ENCODE peak calls at places on chromosome 10, in seven cellular contexts. I is HL-60, L is fibroblast of lung, S is colonic mucosa, K is tibial nerve, X is cardiac muscle cell, C is left ventricle myocardium inferior. F is an unnamed sample.

GRCh38 chr10:86651021-86651471 is 3.3 kb upstream of the OPN4 start:
- DNase-seq in S (no peak), C (no peak), X (no peak), I (no peak), K (no peak), L (no peak), F (no peak)

GRCh38 chr10:283916-284356 is 148.7 kb downstream of the ZMYND11 start:
- DNase-seq in C (no peak), I (no peak), S (no peak), K (no peak), L (no peak), X (no peak), F (no peak)

GRCh38 chr10:100364735-100365391 is 17.8 kb downstream of the SCD start:
- DNase-seq in C (peak), K (peak), S (peak), L (peak), I (no peak), X (peak), F (peak)

GRCh38 chr10:4176500-4177281 is 391.7 kb upstream of the KLF6 start:
- DNase-seq in C (no peak), K (no peak), X (no peak), L (no peak), S (no peak), I (no peak), F (no peak)

GRCh38 chr10:46290101-46290884 is 3.5 kb downstream of the ANTXRL start:
- DNase-seq in X (no peak), S (no peak), L (no peak), I (no peak), K (no peak), C (no peak), F (no peak)

GRCh38 chr10:78581133-78581694 is 487.6 kb upstream of the ZMIZ1 start:
- DNase-seq in S (no peak), K (no peak), C (no peak), I (no peak), X (no peak), L (no peak), F (no peak)

GRCh38 chr10:130751106-130751840 is 560.2 kb downstream of the TCERG1L start:
- DNase-seq in L (no peak), S (no peak), C (no peak), I (no peak), K (no peak), X (no peak), F (no peak)

GRCh38 chr10:61964059-61964709 is 62.7 kb downstream of the ARID5B start:
- DNase-seq in S (no peak), K (no peak), I (no peak), X (no peak), L (no peak), C (no peak), F (no peak)

GRCh38 chr10:11095374-11095785 is 77.7 kb downstream of the CELF2 start:
- DNase-seq in C (no peak), K (no peak), X (no peak), L (no peak), S (no peak), I (no peak), F (no peak)

GRCh38 chr10:49781247-49781646 is 19.1 kb upstream of the OGDHL start:
- DNase-seq in C (no peak), K (no peak), X (peak), I (no peak), L (peak), S (no peak), F (no peak)

GRCh38 chr10:110324201-110324804 is 19.6 kb upstream of the SMNDC1 start:
- DNase-seq in X (no peak), K (no peak), C (no peak), L (no peak), I (no peak), S (no peak), F (no peak)

GRCh38 chr10:14580933-14581332 is 193.8 kb downstream of the FAM107B start:
- DNase-seq in K (no peak), C (no peak), L (no peak), X (no peak), I (no peak), S (no peak), F (no peak)

GRCh38 chr10:14581553-14581952 is 193.1 kb downstream of the FAM107B start:
- DNase-seq in S (no peak), I (no peak), C (no peak), X (no peak), K (no peak), L (no peak), F (no peak)

GRCh38 chr10:14583252-14583651 is 191.4 kb downstream of the FAM107B start:
- DNase-seq in X (no peak), L (no peak), C (no peak), S (no peak), K (no peak), I (no peak), F (no peak)

GRCh38 chr10:14578060-14578952 is 196.4 kb downstream of the FAM107B start:
- DNase-seq in I (no peak), S (no peak), X (peak), C (no peak), L (peak), K (peak), F (no peak)

GRCh38 chr10:14579405-14579804 is 195.3 kb downstream of the FAM107B start:
- DNase-seq in L (peak), S (no peak), X (peak), C (no peak), K (no peak), I (no peak), F (no peak)
- H3K27ac ChIP-seq in L (no peak), S (no peak), X (no peak), C (peak), K (no peak), I (peak), F (no peak)

DNA sequence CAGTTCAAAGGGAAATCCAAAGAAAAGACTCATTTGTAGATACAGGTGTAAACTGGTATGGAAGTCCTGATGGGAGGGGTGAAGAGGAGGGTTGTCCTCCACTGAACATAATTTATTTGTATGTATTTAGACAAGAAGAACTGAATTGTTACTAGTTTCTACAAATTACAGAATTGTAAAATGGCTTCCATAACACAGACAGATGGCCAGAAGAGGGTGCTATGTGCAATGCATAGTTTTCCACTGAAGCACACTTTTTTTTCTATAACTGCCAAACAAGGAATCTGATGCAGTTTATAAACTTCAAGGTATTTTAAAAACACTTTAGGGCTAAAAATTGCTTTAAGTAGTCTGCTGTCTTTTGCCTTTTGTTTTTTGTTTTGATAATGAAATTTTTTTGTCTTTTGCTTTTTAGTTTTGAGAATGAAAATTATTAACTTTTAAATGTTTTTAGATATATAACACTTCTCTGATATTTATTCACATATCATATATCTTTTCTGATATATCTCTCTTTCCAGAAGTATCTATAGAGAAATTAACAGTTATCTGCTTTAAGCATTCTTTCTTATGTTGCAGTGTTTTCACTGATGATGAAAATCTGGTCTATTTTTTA is 58.5 kb downstream of the PHYHIPL start:
- DNase-seq in K (peak), S (peak), X (peak), C (no peak), I (no peak), L (peak), F (no peak)
- TF ChIP-seq CTCF in K (no peak), S (peak), X (peak), C (peak), I (peak), L (peak), F (peak)

GRCh38 chr10:132421377-132422168 is 24.6 kb downstream of the PWWP2B start:
- DNase-seq in C (peak), I (peak), K (peak), L (peak), S (peak), X (peak), F (no peak)
- H3K4me3 ChIP-seq in C (peak), I (peak), K (no peak), L (no peak), S (no peak), X (no peak), F (no peak)

GRCh38 chr10:33160151-33160550 is 174.3 kb downstream of the NRP1 start:
- DNase-seq in K (no peak), I (no peak), C (no peak), L (no peak), X (no peak), S (no peak), F (no peak)

GRCh38 chr10:33163941-33164824 is 170.3 kb downstream of the NRP1 start:
- DNase-seq in C (no peak), I (no peak), S (no peak), X (peak), K (no peak), L (no peak), F (no peak)

GRCh38 chr10:33161550-33162247 is 172.8 kb downstream of the NRP1 start:
- DNase-seq in I (no peak), C (no peak), X (no peak), L (no peak), S (no peak), K (no peak), F (no peak)

GRCh38 chr10:33162248-33162575 is 172.3 kb downstream of the NRP1 start:
- DNase-seq in X (no peak), S (no peak), K (no peak), L (no peak), I (no peak), C (no peak), F (no peak)

DNA sequence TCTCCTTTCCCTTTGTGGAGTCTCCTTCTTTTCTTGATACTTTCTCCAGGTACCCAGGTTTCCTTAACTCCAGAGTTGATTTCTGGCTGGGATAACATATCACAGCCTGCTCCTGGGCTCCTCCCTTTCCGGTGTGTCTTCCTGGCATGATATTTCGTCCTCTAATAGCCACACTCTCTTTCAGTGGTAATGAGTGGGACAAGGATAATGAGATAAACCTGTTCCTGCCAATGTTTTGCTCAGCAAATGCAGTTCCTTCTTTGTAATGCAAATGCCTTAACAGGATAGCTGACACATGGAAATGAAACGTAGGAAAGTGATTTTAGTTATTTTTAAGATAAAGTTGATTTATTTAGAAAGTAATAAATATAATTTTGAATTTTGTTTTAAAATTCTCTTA is 168.6 kb downstream of the NRP1 start:
- DNase-seq in K (no peak), S (no peak), L (no peak), C (no peak), I (no peak), X (no peak), F (no peak)
- H3K27ac ChIP-seq in K (no peak), S (no peak), L (no peak), C (no peak), I (no peak), X (no peak), F (no peak)

DNA sequence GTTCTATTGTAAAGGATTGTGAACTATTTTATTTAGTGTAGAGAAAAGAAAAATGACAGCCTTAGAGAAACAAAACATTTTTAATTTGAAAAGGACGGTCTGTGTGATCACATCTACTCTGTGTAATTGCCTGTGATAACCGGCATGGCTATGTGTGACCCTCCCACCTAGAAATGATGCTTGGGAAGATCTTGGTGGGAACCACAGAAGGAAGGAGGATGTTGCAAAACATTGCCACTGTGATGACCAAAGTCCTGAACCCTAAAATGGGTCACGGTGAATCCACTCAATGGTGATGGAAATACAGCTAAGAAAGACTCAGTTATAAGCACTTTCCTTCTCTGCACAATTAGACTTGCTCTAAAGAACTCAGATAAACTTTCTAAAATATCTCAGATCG is 221.3 kb upstream of the FRMD4A start:
- DNase-seq in L (no peak), I (no peak), K (no peak), C (no peak), X (no peak), S (no peak), F (no peak)
- TF ChIP-seq CTCF in L (no peak), I (no peak), K (no peak), C (no peak), X (no peak), S (no peak), F (no peak)

GRCh38 chr10:13920465-13920864 is 333.7 kb downstream of the PRPF18 start:
- DNase-seq in I (no peak), S (no peak), K (no peak), L (no peak), X (no peak), C (no peak), F (no peak)

GRCh38 chr10:13915710-13916109 is 328.9 kb downstream of the PRPF18 start:
- DNase-seq in X (peak), L (no peak), K (peak), I (no peak), C (peak), S (no peak), F (no peak)

GRCh38 chr10:13920031-13920430 is 333.3 kb downstream of the PRPF18 start:
- DNase-seq in X (no peak), K (no peak), L (no peak), C (no peak), S (no peak), I (no peak), F (no peak)

GRCh38 chr10:13916384-13916947 is 329.7 kb downstream of the PRPF18 start:
- DNase-seq in L (no peak), I (no peak), K (no peak), X (no peak), S (no peak), C (no peak), F (no peak)

GRCh38 chr10:13917791-13918190 is 331.0 kb downstream of the PRPF18 start:
- DNase-seq in L (no peak), C (no peak), I (no peak), K (no peak), S (no peak), X (no peak), F (no peak)
- H3K4me3 ChIP-seq in L (no peak), C (no peak), I (no peak), K (no peak), S (no peak), X (no peak), F (no peak)

GRCh38 chr10:33137356-33138007 is 179.5 kb upstream of the ITGB1 start:
- DNase-seq in X (no peak), K (no peak), L (no peak), C (no peak), S (no peak), I (no peak), F (no peak)
- H3K27ac ChIP-seq in X (no peak), K (no peak), L (peak), C (no peak), S (no peak), I (no peak), F (peak)

GRCh38 chr10:27223964-27224363 is 16.6 kb downstream of the ACBD5 start:
- DNase-seq in S (peak), I (no peak), C (no peak), K (peak), X (peak), L (peak), F (no peak)
- TF ChIP-seq CTCF in S (peak), I (no peak), C (peak), K (peak), X (peak), L (peak), F (peak)

F was measured in RWPE2.